ENCODE peak calls at places on chromosome 20, in nine cellular contexts. G is neural progenitor cell; O is GM12878; Q is Peyer's patch; C is PC-9; B is CD8-positive, alpha-beta T cell; V is thoracic aorta; M is sigmoid colon; P is spleen. I is an unnamed sample.

GRCh38 chr20:19368351-19368750 is 155.9 kb downstream of the SLC24A3 start:
- DNase-seq in G (no peak), O (no peak), Q (no peak), C (no peak), B (no peak), V (no peak), M (no peak), P (no peak), I (no peak)

GRCh38 chr20:54068495-54068894 is 1.9 kb downstream of the BCAS1 start:
- DNase-seq in G (no peak), O (no peak), Q (no peak), C (no peak), B (no peak), V (no peak), M (no peak), P (no peak), I (no peak)

GRCh38 chr20:2109425-2110210 is 8.0 kb downstream of the STK35 start:
- DNase-seq in G (no peak), O (no peak), Q (no peak), C (no peak), B (no peak), V (no peak), M (peak), P (no peak), I (no peak)

GRCh38 chr20:34896086-34896551 is 19.7 kb downstream of the ACSS2 start:
- DNase-seq in G (no peak), O (no peak), Q (no peak), C (no peak), B (no peak), V (no peak), M (no peak), P (no peak), I (no peak)

GRCh38 chr20:38186788-38187221 is 21.7 kb upstream of the TGM2 start:
- DNase-seq in G (no peak), O (no peak), Q (no peak), C (peak), B (no peak), V (no peak), M (no peak), P (no peak), I (no peak)

GRCh38 chr20:64119681-64120341 is 12.4 kb upstream of the NPBWR2 start:
- DNase-seq in G (no peak), O (no peak), Q (peak), C (no peak), B (no peak), V (no peak), M (peak), P (peak), I (no peak)

GRCh38 chr20:25220810-25221591 is 25.5 kb downstream of the ENTPD6 start:
- DNase-seq in G (no peak), O (no peak), Q (no peak), C (no peak), B (no peak), V (no peak), M (no peak), P (no peak), I (no peak)

GRCh38 chr20:17023811-17024210 is 203.0 kb upstream of the PCSK2 start:
- DNase-seq in G (peak), O (no peak), Q (no peak), C (no peak), B (no peak), V (no peak), M (no peak), P (no peak), I (no peak)

GRCh38 chr20:59994697-59995122 is 36.5 kb downstream of the CDH26 start:
- DNase-seq in G (peak), O (no peak), Q (no peak), C (peak), B (no peak), V (no peak), M (no peak), P (no peak), I (peak)

GRCh38 chr20:59993736-59994484 is 35.7 kb downstream of the CDH26 start:
- DNase-seq in G (peak), O (no peak), Q (no peak), C (no peak), B (no peak), V (no peak), M (no peak), P (no peak), I (no peak)

GRCh38 chr20:59988141-59988540 is 29.9 kb downstream of the CDH26 start:
- DNase-seq in G (no peak), O (no peak), Q (no peak), C (peak), B (no peak), V (no peak), M (no peak), P (no peak), I (no peak)

GRCh38 chr20:59996112-59996511 is 37.9 kb downstream of the CDH26 start:
- DNase-seq in G (no peak), O (no peak), Q (no peak), C (no peak), B (no peak), V (no peak), M (no peak), P (no peak), I (no peak)

DNA sequence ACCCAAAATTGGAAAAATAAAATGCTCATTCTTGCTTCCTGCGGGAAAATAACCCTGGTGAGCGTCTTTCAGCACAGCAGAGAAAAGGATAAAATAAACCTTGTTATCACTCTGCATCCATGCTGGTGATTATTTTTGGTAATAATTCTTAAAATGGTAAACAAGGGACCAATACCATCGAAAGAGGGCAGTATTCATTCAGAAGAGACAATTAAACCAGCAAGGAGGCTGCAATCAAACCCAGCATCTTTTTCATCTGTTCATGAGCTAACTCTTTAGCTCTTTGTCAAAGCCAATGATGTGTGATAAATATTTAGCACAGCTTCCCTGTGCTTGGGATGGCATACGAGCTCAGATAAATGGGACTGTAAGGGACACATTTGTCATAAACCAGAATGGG is 34.3 kb downstream of the CDH26 start:
- DNase-seq in G (no peak), O (no peak), Q (no peak), C (no peak), B (no peak), V (no peak), M (no peak), P (no peak), I (no peak)
- TF ChIP-seq CTCF in G (no peak), O (peak), Q (no peak), C (peak), B (no peak), V (no peak), M (no peak), P (no peak), I (peak)

GRCh38 chr20:36066777-36067176 is 87.8 kb upstream of the EPB41L1 start:
- DNase-seq in G (no peak), O (no peak), Q (no peak), C (no peak), B (no peak), V (no peak), M (no peak), P (no peak), I (no peak)

GRCh38 chr20:36063916-36064660 is 90.5 kb upstream of the EPB41L1 start:
- DNase-seq in G (no peak), O (no peak), Q (no peak), C (no peak), B (no peak), V (no peak), M (no peak), P (no peak), I (no peak)

GRCh38 chr20:36062799-36063198 is 91.7 kb upstream of the EPB41L1 start:
- DNase-seq in G (no peak), O (no peak), Q (no peak), C (no peak), B (no peak), V (no peak), M (no peak), P (no peak), I (no peak)

GRCh38 chr20:36065427-36065998 is 89.0 kb upstream of the EPB41L1 start:
- DNase-seq in G (no peak), O (no peak), Q (no peak), C (no peak), B (no peak), V (no peak), M (no peak), P (no peak), I (no peak)

GRCh38 chr20:36064661-36065426 is 89.7 kb upstream of the EPB41L1 start:
- DNase-seq in G (peak), O (peak), Q (peak), C (peak), B (peak), V (peak), M (peak), P (peak), I (no peak)
- H3K4me3 ChIP-seq in G (peak), O (peak), Q (peak), C (peak), B (peak), V (peak), M (peak), P (peak), I (peak)

GRCh38 chr20:43911066-43911465 is 3.6 kb upstream of the TOX2 start:
- DNase-seq in G (no peak), O (no peak), Q (no peak), C (peak), B (no peak), V (no peak), M (no peak), P (no peak), I (peak)
- TF ChIP-seq CTCF in G (peak), O (no peak), Q (no peak), C (peak), B (no peak), V (no peak), M (no peak), P (no peak), I (no peak)

GRCh38 chr20:62978559-62978938 is 26.0 kb downstream of the SLC17A9 start:
- DNase-seq in G (no peak), O (no peak), Q (no peak), C (no peak), B (no peak), V (no peak), M (no peak), P (no peak), I (no peak)

GRCh38 chr20:62975812-62976413 is 23.4 kb downstream of the SLC17A9 start:
- DNase-seq in G (no peak), O (no peak), Q (no peak), C (no peak), B (no peak), V (no peak), M (no peak), P (no peak), I (no peak)

GRCh38 chr20:62979310-62979709 is 26.8 kb downstream of the SLC17A9 start:
- DNase-seq in G (no peak), O (no peak), Q (no peak), C (no peak), B (no peak), V (no peak), M (no peak), P (no peak), I (no peak)

GRCh38 chr20:62979876-62980373 is 26.8 kb downstream of the BHLHE23 start:
- DNase-seq in G (peak), O (no peak), Q (no peak), C (no peak), B (no peak), V (no peak), M (no peak), P (no peak), I (no peak)

DNA sequence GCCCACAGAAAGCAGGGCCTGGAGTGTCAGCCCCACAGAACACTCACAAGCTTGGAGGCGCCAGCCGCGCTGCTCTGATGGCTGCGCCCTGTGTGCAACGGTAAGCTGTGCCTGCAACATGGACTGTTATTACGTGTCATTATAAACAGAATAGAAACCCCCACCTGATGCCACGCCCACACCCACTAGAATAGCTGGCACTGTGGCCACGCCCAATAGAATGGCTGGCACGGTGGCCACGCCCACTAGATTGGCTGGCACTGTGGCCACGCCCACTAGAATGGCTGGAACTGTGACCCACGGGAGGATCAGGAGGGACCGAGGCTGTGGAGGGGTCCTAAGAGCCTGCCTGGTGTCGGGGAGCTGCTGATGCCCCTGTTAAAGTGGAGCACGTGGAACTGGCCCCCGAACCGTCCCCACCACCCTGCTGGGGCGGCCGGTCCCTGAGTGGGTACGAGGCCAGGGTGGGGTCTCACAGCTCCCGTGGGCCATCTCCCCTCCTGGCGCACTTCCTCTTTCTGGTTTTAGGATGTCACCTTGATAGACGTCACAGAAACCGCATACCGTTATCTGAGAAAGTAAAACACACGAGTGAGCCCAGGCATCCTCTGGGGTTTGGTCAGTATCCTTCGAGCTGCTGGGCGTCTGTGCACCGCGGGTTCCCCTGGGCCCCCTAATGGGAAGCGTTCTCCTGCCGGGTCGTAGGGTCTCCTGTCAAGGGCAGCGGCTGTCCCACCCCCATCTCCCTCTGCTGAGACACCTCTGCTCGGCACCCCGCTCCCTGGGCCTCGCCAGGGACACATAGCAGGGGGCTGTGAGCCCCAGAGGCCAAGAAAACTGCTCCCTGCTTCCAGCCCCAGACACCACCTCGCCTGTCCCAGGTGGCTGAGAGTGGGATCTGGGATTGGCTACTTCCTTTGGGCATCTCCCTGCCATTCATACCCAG is 25.4 kb downstream of the SLC17A9 start:
- DNase-seq in G (no peak), O (peak), Q (no peak), C (peak), B (peak), V (no peak), M (no peak), P (peak), I (no peak)
- H3K4me3 ChIP-seq in G (no peak), O (peak), Q (peak), C (no peak), B (peak), V (no peak), M (no peak), P (no peak), I (no peak)

DNA sequence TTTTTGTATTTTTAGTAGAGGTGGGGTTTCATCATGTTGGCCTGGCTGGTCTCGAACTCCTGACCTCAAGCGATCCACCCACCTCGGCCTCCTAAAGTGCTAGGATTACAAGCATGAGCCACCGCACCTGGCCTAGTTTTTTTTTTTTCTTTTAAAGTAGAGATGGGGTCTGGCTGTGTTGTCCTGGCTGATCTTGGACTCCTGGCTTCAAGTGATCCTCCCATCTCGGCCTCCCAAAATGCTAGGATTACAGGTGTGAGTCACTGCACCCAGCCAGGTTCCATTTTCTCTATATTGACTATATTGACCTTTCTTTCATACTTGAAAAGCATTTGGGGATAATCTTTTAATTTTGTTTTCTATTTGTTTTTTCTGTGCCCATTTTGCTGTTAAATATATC is 13.3 kb downstream of the PANK2 start:
- DNase-seq in G (no peak), O (no peak), Q (no peak), C (no peak), B (no peak), V (no peak), M (no peak), P (no peak), I (no peak)
- TF ChIP-seq CTCF in G (no peak), O (no peak), Q (no peak), C (no peak), B (no peak), V (no peak), M (no peak), P (no peak), I (no peak)

GRCh38 chr20:50428463-50428828 is 81.7 kb upstream of the PTPN1 start:
- DNase-seq in G (no peak), O (no peak), Q (no peak), C (no peak), B (no peak), V (no peak), M (no peak), P (no peak), I (no peak)

GRCh38 chr20:50427740-50428462 is 82.3 kb upstream of the PTPN1 start:
- DNase-seq in G (no peak), O (no peak), Q (no peak), C (no peak), B (no peak), V (no peak), M (peak), P (no peak), I (no peak)

GRCh38 chr20:50433001-50433400 is 77.2 kb upstream of the PTPN1 start:
- DNase-seq in G (no peak), O (no peak), Q (no peak), C (no peak), B (no peak), V (no peak), M (no peak), P (no peak), I (no peak)

GRCh38 chr20:50429412-50429811 is 80.8 kb upstream of the PTPN1 start:
- DNase-seq in G (no peak), O (no peak), Q (no peak), C (no peak), B (no peak), V (no peak), M (no peak), P (no peak), I (no peak)

DNA sequence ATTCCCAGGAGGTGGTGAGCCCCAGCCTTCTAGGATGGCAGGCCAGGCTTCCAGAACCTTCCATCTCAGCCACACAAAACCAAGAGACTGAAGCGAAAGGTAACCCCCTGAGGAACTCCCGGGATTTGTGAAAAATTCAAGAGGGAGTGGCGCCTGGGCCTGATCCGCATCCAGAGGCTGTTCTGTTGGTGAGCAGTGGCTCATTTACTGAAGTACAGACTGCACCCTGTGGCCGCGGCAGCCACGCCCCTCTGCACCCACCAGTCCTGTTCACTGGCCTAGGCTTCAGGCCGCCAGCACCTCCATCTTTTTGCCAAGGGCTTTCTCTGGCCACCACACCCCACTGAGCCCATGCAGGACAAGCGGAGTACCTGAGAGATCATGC is 79.1 kb upstream of the PTPN1 start:
- DNase-seq in G (no peak), O (no peak), Q (no peak), C (peak), B (no peak), V (no peak), M (no peak), P (no peak), I (no peak)
- H3K4me3 ChIP-seq in G (no peak), O (no peak), Q (no peak), C (no peak), B (no peak), V (no peak), M (no peak), P (no peak), I (no peak)

GRCh38 chr20:47150403-47151152 is 205.9 kb downstream of the ZMYND8 start:
- DNase-seq in G (peak), O (no peak), Q (peak), C (peak), B (no peak), V (peak), M (peak), P (no peak), I (peak)
- TF ChIP-seq CTCF in G (peak), O (peak), Q (no peak), C (peak), B (no peak), V (peak), M (peak), P (no peak), I (peak)

DNA sequence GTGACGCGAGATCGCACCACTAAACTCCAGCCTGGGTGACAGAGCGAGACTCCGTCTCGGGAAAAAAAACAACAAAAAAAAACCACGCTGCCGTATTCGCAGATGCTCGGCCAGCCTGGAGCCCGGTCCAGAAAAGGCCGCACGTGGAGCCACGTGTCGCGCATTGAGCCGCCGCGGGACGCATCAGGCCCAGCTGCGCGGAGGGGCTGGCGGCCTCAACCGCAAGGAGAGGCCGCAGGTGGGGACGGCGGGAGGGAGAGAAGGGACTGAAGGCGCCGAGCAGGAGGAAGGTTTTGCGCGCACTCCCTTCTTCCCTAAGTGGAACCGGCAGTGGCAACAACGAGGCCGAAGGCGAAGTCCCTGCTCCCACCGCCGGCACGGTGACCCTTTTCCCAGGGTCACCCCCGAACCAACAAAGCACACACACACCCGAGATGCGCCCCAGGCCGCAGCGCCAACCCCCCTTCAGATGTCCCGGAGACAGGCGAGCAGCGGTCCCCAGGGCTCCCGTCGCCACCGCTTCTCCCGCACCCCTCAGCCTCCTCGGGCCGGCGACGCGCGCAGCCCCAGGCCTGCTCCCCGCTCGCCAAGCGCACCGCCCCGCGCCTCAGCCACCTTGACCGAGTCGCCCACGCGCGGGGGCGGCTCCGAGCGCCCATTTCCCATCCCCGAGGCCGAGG is 681 bp downstream of the SYCP2 start:
- DNase-seq in G (no peak), O (no peak), Q (no peak), C (no peak), B (no peak), V (no peak), M (no peak), P (peak), I (no peak)
- H3K4me3 ChIP-seq in G (no peak), O (no peak), Q (peak), C (no peak), B (peak), V (peak), M (no peak), P (no peak), I (no peak)

I was measured in HFF-Myc.